ENCODE peak calls at places on chromosomes 16 and 17, in five cellular contexts. W is HEK293T, L is NT2/D1, R is H1, U is GM12878. J is an unnamed sample.

GRCh38 chr17:76529224-76529642 is 8.3 kb downstream of the CYGB start:
- DNase-seq in W (no peak), U (no peak), R (no peak), L (no peak), J (no peak)

GRCh38 chr17:76178124-76178523 is 37.1 kb upstream of the FOXJ1 start:
- DNase-seq in W (no peak), U (no peak), R (no peak), L (no peak), J (no peak)

GRCh38 chr16:48113471-48113870 is 42.3 kb downstream of the ABCC12 start:
- DNase-seq in R (no peak), W (no peak), U (no peak), L (no peak), J (peak; percentile 12)

GRCh38 chr17:8060274-8060673 is 21.4 kb downstream of the ALOX15B start:
- DNase-seq in R (no peak), W (peak; percentile 79), L (peak; percentile 46), U (peak; percentile 19), J (peak; percentile 65)

GRCh38 chr16:89815639-89816348 is 653 bp downstream of the FANCA start:
- DNase-seq in R (no peak), W (no peak), U (no peak), L (no peak), J (no peak)

GRCh38 chr17:9973689-9974459 is 68.8 kb upstream of the RCVRN start:
- DNase-seq in R (no peak), W (no peak), L (no peak), U (no peak), J (peak; percentile 11)

GRCh38 chr16:67177743-67178699 is 5.7 kb downstream of the MATCAP1 start:
- DNase-seq in L (peak; percentile 57), R (peak; percentile 87), U (no peak), W (peak; percentile 59), J (peak; percentile 65)

GRCh38 chr16:83952587-83952939 is 477 bp upstream of the OSGIN1 start:
- DNase-seq in L (no peak), W (no peak), U (no peak), R (no peak), J (no peak)

GRCh38 chr17:1584167-1584566 is 21.6 kb upstream of the PITPNA start:
- DNase-seq in L (no peak), W (no peak), U (no peak), R (no peak), J (no peak)

GRCh38 chr16:4649744-4650442 is 25.3 kb downstream of the MGRN1 start:
- DNase-seq in R (no peak), W (no peak), L (no peak), U (no peak), J (no peak)

GRCh38 chr16:88473666-88474534 is 20.8 kb downstream of the ZFPM1 start:
- DNase-seq in R (no peak), U (no peak), W (no peak), L (no peak), J (no peak)

GRCh38 chr16:58379736-58380135 is 12.5 kb upstream of the GINS3 start:
- DNase-seq in L (no peak), U (no peak), R (no peak), W (no peak), J (no peak)

GRCh38 chr17:4747847-4748246 is 8.1 kb upstream of the CXCL16 start:
- DNase-seq in U (no peak), L (no peak), W (no peak), R (no peak), J (no peak)

GRCh38 chr17:29140051-29140582 is 40.1 kb downstream of the MYO18A start:
- DNase-seq in W (peak; percentile 62), L (no peak), R (no peak), U (no peak), J (no peak)

GRCh38 chr17:62965149-62965648 is 836 bp upstream of the TANC2 start:
- DNase-seq in W (peak; percentile 21), U (no peak), R (no peak), L (no peak), J (no peak)

GRCh38 chr16:66698046-66698445 is 1.5 kb upstream of the CMTM4 start:
- DNase-seq in U (no peak), L (no peak), R (no peak), W (no peak), J (no peak)

GRCh38 chr17:32772453-32773025 is 104.4 kb downstream of the MYO1D start:
- DNase-seq in W (no peak), U (peak; percentile 28), R (no peak), L (no peak), J (no peak)

GRCh38 chr16:85554114-85554790 is 58.9 kb upstream of the GSE1 start:
- DNase-seq in R (no peak), W (peak; percentile 57), U (peak; percentile 85), L (no peak), J (peak; percentile 56)

GRCh38 chr16:66954097-66954659 is 6.9 kb upstream of the CES3 start:
- DNase-seq in W (peak; percentile 80), L (peak; percentile 68), R (peak; percentile 38), U (peak; percentile 45), J (peak; percentile 85)

GRCh38 chr16:50313596-50314483 is 47.5 kb downstream of the ADCY7 start:
- DNase-seq in R (no peak), U (no peak), L (no peak), W (no peak), J (peak; percentile 95)

GRCh38 chr17:40563371-40564052 is 1.8 kb downstream of the CCR7 start:
- DNase-seq in W (no peak), U (no peak), L (no peak), R (no peak), J (no peak)

GRCh38 chr17:16419074-16419928 is 3.9 kb downstream of the TRPV2 start:
- DNase-seq in L (no peak), W (peak; percentile 52), R (no peak), U (peak; percentile 59), J (peak; percentile 54)

GRCh38 chr17:36742267-36743000 is 141.1 kb downstream of the MRM1 start:
- DNase-seq in R (no peak), W (no peak), L (no peak), U (no peak), J (no peak)

DNA sequence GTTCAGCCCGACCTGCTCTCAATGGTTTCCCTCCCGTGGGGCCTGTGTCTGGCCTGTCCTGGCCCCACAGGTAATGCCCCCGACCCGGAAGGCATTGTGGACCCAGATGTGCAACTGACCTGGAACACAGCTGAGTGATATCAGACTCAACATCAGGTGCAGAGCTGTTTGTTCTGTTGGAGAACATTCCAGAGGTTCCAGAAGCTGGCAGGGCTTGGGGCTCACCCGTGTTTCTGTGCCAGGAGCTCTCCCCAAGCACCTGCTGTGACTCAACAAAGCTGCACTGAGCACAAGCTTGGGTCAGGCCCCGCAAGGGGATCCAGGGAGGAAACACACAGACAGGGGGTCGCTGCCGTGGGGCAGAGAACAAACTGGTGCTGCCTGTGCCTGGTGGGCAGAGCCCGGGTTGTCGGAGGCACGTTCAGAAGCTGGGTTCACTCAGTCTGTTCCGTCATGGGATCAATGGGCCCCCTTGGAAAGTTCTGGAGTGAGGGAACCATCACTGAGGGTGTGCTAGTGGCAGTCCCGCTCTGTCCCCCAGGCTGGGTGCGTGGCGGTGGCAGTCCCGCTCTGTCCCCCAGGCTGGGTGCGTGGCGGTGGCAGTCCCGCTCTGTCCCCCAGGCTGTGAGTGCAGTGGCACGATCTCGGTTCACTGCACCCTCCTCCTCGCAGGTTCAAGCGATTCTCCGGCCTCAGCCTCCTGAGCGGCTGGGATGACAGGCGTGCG is 22.1 kb downstream of the HS3ST6 start:
- DNase-seq in L (no peak), R (no peak), U (no peak), W (no peak), J (no peak)
- TF ChIP-seq SUZ12 in L (no peak), R (no peak), U (no peak), W (no peak), J (no peak)

GRCh38 chr16:56603589-56603988 is 4.8 kb upstream of the MT2A start:
- DNase-seq in L (no peak), U (no peak), R (no peak), W (peak; percentile 47), J (peak; percentile 86)

GRCh38 chr16:56604966-56605365 is 3.4 kb upstream of the MT2A start:
- DNase-seq in W (no peak), U (no peak), L (no peak), R (no peak), J (no peak)

GRCh38 chr16:56605475-56605874 is 2.9 kb upstream of the MT2A start:
- DNase-seq in U (no peak), R (no peak), L (no peak), W (no peak), J (no peak)

GRCh38 chr16:56601325-56601724 is 7.1 kb upstream of the MT2A start:
- DNase-seq in U (no peak), W (no peak), L (no peak), R (no peak), J (no peak)

DNA sequence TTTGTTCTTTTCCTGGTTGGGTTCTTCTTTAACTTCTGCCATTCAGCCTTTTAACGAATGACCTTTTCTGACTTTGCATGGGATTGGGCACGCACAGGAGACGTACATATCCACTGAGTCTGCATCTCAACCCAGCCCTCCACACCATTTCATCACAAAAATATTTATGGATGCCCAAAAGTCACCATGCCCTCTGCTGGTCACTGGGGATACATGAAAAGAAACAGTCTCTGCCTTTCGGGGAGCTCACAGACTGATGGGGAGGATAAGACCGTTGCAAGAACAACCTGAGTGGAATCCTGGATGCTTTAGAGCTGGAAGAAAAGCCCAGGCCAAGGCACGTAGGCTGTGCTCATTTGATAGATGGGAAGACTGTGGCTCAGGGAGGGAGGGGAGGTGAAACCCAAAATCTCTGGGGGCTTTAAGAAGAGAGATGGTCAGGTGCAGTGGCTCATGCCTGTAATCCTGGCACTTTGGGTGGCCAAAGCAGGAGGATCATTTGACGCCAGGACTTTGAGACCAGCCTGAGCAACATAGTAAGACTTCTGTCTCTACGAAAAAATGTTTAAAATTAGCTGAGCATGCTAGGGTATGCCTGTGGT is 7.9 kb upstream of the MT2A start:
- DNase-seq in U (no peak), L (no peak), W (peak; percentile 52), R (no peak), J (peak; percentile 59)
- TF ChIP-seq SUZ12 in U (no peak), L (no peak), W (no peak), R (no peak), J (no peak)

DNA sequence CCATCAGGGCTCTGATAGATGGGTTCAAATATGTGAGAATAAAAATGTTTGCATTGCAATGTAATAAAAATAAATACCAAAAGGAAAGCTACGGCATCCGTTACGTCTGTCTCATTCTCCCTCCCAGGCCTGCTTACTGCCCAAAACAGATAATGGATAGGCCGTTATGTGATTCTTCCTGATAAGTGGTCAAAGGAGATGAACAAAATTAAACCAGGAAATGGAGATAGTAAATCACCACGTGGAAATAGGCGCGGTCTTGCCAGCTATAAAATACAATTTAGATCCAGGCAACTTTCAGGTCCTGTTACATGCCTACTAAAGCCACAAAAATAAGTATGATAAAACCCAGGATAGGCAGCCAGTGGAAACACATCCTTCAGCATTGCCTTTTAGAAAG is 49.5 kb upstream of the CCL1 start:
- DNase-seq in R (no peak), U (no peak), W (no peak), L (no peak), J (no peak)
- TF ChIP-seq SUZ12 in R (no peak), U (no peak), W (no peak), L (no peak), J (no peak)

GRCh38 chr16:76579277-76579676 is 302.1 kb downstream of the CNTNAP4 start:
- DNase-seq in W (no peak), L (no peak), U (no peak), R (no peak), J (no peak)

GRCh38 chr16:76583995-76584394 is 306.8 kb downstream of the CNTNAP4 start:
- DNase-seq in W (no peak), L (no peak), U (no peak), R (no peak), J (no peak)

DNA sequence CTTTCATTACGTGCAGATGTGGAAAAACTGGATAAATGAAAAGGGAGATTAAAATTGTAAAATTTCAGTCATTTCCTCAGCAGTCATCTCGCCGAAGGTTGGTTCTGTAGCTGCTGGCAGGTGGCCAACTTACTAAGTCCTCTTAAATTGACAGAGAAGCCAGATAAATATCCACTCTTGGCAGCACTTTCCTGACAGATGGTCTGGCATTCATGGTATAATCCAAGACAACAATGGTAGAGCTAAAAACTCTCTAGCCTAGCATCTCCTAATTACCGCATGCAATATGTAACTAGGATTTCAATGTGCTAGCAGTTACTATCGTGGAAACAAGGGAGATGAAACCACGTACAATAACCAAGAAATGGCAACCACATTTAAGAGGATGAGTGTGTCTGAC is 306.3 kb downstream of the CNTNAP4 start:
- DNase-seq in R (no peak), U (no peak), W (no peak), L (no peak), J (no peak)
- TF ChIP-seq SUZ12 in R (no peak), U (no peak), W (no peak), L (no peak), J (no peak)